ENCODE peak calls at places on chromosomes 5 and 9, in eight cellular contexts. P is NCI-H1417, F is mucosa of gallbladder, V is Caco-2, X is lower lobe of right lung, J is dermis microvascular lymphatic vessel endothelial cell, G is HS-27A, L is GM10248. R is an unnamed sample.

GRCh38 chr9:119697996-119698395 is 328.8 kb upstream of the BRINP1 start:
- DNase-seq in F (no peak), L (no peak), P (no peak), X (no peak), J (no peak), V (no peak), G (no peak), R (no peak)

GRCh38 chr5:165574140-165574539 is 2068.7 kb downstream of the MAT2B start:
- DNase-seq in L (no peak), G (no peak), V (no peak), P (no peak), F (no peak), J (peak; percentile 38), X (no peak), R (no peak)

GRCh38 chr5:163079618-163080017 is 357.8 kb upstream of the CCNG1 start:
- DNase-seq in J (no peak), P (no peak), V (no peak), G (no peak), L (no peak), F (no peak), X (no peak), R (no peak)

GRCh38 chr9:36818242-36818938 is 215.7 kb downstream of the PAX5 start:
- DNase-seq in V (no peak), P (no peak), F (no peak), L (no peak), G (no peak), J (no peak), X (no peak), R (no peak)

GRCh38 chr9:136088481-136088938 is 6.6 kb downstream of the NACC2 start:
- DNase-seq in G (no peak), X (peak; percentile 34), F (no peak), L (no peak), V (no peak), J (no peak), P (no peak), R (no peak)

GRCh38 chr9:121841771-121842611 is 190.6 kb downstream of the DAB2IP start:
- DNase-seq in L (no peak), X (no peak), P (no peak), G (no peak), F (no peak), J (no peak), V (no peak), R (no peak)

GRCh38 chr5:146620663-146621051 is 104.7 kb upstream of the GPR151 start:
- DNase-seq in L (no peak), P (peak; percentile 98), V (no peak), G (no peak), J (no peak), F (no peak), X (no peak), R (no peak)

GRCh38 chr9:17635115-17635890 is 56.4 kb downstream of the SH3GL2 start:
- DNase-seq in F (no peak), L (no peak), V (no peak), P (no peak), G (no peak), J (no peak), X (no peak), R (no peak)

GRCh38 chr5:110687485-110687884 is 39.0 kb downstream of the TMEM232 start:
- DNase-seq in P (no peak), V (no peak), G (no peak), J (no peak), F (no peak), L (no peak), X (no peak), R (no peak)

GRCh38 chr9:98132806-98133631 is 14.0 kb upstream of the TRIM14 start:
- DNase-seq in V (no peak), P (peak; percentile 33), G (no peak), L (no peak), F (no peak), J (no peak), X (no peak), R (no peak)

GRCh38 chr5:164002653-164003052 is 497.2 kb downstream of the MAT2B start:
- DNase-seq in P (no peak), G (no peak), J (no peak), X (no peak), F (no peak), V (no peak), L (no peak), R (no peak)

GRCh38 chr9:96057155-96057554 is 181.7 kb downstream of the ERCC6L2 start:
- DNase-seq in F (no peak), J (no peak), V (no peak), G (no peak), P (no peak), L (no peak), X (no peak), R (no peak)

GRCh38 chr5:179264641-179265528 is 80.4 kb downstream of the ADAMTS2 start:
- DNase-seq in F (no peak), J (no peak), X (no peak), P (no peak), G (peak; percentile 5), L (no peak), V (peak; percentile 38), R (no peak)

GRCh38 chr5:157026789-157027424 is 32.0 kb downstream of the HAVCR1 start:
- DNase-seq in G (no peak), P (peak; percentile 36), V (peak; percentile 56), X (no peak), J (no peak), F (no peak), L (no peak), R (no peak)

GRCh38 chr9:121121582-121122087 is 46.9 kb downstream of the CNTRL start:
- DNase-seq in F (peak; percentile 98), V (peak; percentile 97), J (peak; percentile 90), L (peak; percentile 86), G (peak; percentile 85), X (peak; percentile 99), P (no peak), R (peak; percentile 94)

GRCh38 chr9:98551511-98552286 is 157.0 kb downstream of the GABBR2 start:
- DNase-seq in F (peak; percentile 2), V (no peak), J (no peak), P (no peak), L (no peak), G (no peak), X (no peak), R (no peak)

GRCh38 chr5:171416160-171417049 is 3.0 kb upstream of the FGF18 start:
- DNase-seq in P (no peak), J (no peak), V (peak; percentile 15), F (no peak), G (no peak), X (no peak), L (no peak), R (no peak)

GRCh38 chr9:14283276-14283675 is 30.7 kb downstream of the NFIB start:
- DNase-seq in G (no peak), V (no peak), P (no peak), J (no peak), L (no peak), F (no peak), X (no peak), R (no peak)

GRCh38 chr5:103867857-103868598 is 305.4 kb upstream of the NUDT12 start:
- DNase-seq in X (no peak), J (no peak), V (no peak), F (no peak), L (no peak), G (no peak), P (no peak), R (no peak)

GRCh38 chr5:27328480-27328879 is 290.1 kb upstream of the CDH9 start:
- DNase-seq in X (no peak), G (no peak), F (no peak), J (no peak), L (no peak), P (no peak), V (no peak), R (no peak)

GRCh38 chr5:2805080-2805479 is 53.6 kb upstream of the IRX2 start:
- DNase-seq in P (no peak), V (no peak), F (no peak), J (no peak), G (no peak), L (no peak), X (peak; percentile 67), R (no peak)

GRCh38 chr9:111107141-111107540 is 68.9 kb upstream of the LPAR1 start:
- DNase-seq in V (no peak), J (no peak), F (no peak), P (no peak), X (no peak), L (no peak), G (no peak), R (no peak)

GRCh38 chr5:78505860-78506259 is 142.7 kb downstream of the LHFPL2 start:
- DNase-seq in L (no peak), P (no peak), X (no peak), G (no peak), V (no peak), J (no peak), F (no peak), R (no peak)

GRCh38 chr9:88387733-88388202 is 476 bp upstream of the SPIN1 start:
- DNase-seq in J (no peak), L (no peak), G (no peak), X (peak; percentile 69), F (peak; percentile 47), V (peak; percentile 55), P (peak; percentile 60), R (no peak)

GRCh38 chr9:107405511-107405910 is 84.1 kb downstream of the KLF4 start:
- DNase-seq in V (no peak), F (no peak), X (no peak), L (no peak), J (no peak), P (no peak), G (no peak), R (no peak)

GRCh38 chr5:146753618-146754123 is 124.9 kb downstream of the PPP2R2B start:
- DNase-seq in V (no peak), G (no peak), X (no peak), L (no peak), P (peak; percentile 72), F (no peak), J (no peak), R (no peak)